ENCODE peak calls at places on chromosomes 16 and 17, in six cellular contexts. Q is mammary epithelial cell, U is H1, X is endodermal cell, W is SK-N-SH, O is MM.1S. G is an unnamed sample.

GRCh38 chr17:16352303-16352837 is 899 bp downstream of the CENPV start:
- DNase-seq in Q (peak; percentile 19), U (no peak), X (peak; percentile 85), W (peak; percentile 79), O (no peak), G (peak; percentile 73)

GRCh38 chr17:79461041-79461440 is 149.8 kb downstream of the RBFOX3 start:
- DNase-seq in Q (peak; percentile 14), U (no peak), X (no peak), W (no peak), O (no peak), G (no peak)

GRCh38 chr17:55366020-55366481 is 55.6 kb downstream of the MMD start:
- DNase-seq in Q (no peak), U (no peak), X (no peak), W (peak; percentile 60), O (no peak), G (no peak)

GRCh38 chr16:66266436-66267286 is 99.8 kb upstream of the CDH5 start:
- DNase-seq in Q (no peak), U (no peak), X (peak; percentile 40), W (peak; percentile 87), O (no peak), G (no peak)

GRCh38 chr16:87603684-87604571 is 1.6 kb downstream of the JPH3 start:
- DNase-seq in Q (no peak), U (no peak), X (peak; percentile 72), W (peak; percentile 77), O (no peak), G (no peak)

GRCh38 chr16:9738690-9739089 is 443.5 kb downstream of the GRIN2A start:
- DNase-seq in Q (no peak), U (no peak), X (no peak), W (no peak), O (no peak), G (no peak)

GRCh38 chr17:64332502-64332901 is 58.2 kb downstream of the PECAM1 start:
- DNase-seq in Q (no peak), U (no peak), X (no peak), W (no peak), O (no peak), G (no peak)

GRCh38 chr17:75738218-75738802 is 17.1 kb downstream of the ITGB4 start:
- DNase-seq in Q (no peak), U (no peak), X (peak; percentile 43), W (no peak), O (no peak), G (no peak)

GRCh38 chr16:56357291-56357764 is 68.0 kb downstream of the AMFR start:
- DNase-seq in Q (peak; percentile 21), U (no peak), X (peak; percentile 66), W (peak; percentile 23), O (no peak), G (no peak)

GRCh38 chr16:62077998-62078397 is 41.8 kb upstream of the CDH8 start:
- DNase-seq in Q (no peak), U (peak; percentile 49), X (peak; percentile 91), W (peak; percentile 11), O (peak; percentile 10), G (no peak)

GRCh38 chr16:70681382-70682238 is 4.2 kb downstream of the MTSS2 start:
- DNase-seq in Q (no peak), U (no peak), X (no peak), W (peak; percentile 51), O (no peak), G (no peak)
- H3K4me3 ChIP-seq in Q (peak overlapping the region; percentile 30), U (no peak overlapping the region), X (no peak overlapping the region), W (no peak overlapping the region), O (no peak overlapping the region), G (no peak overlapping the region)

GRCh38 chr17:68329331-68329730 is 38.0 kb downstream of the ARSG start:
- DNase-seq in Q (no peak), U (no peak), X (no peak), W (no peak), O (no peak), G (no peak)

GRCh38 chr17:68328676-68329075 is 37.4 kb downstream of the ARSG start:
- DNase-seq in Q (peak; percentile 82), U (no peak), X (no peak), W (no peak), O (no peak), G (no peak)

GRCh38 chr17:68325961-68326360 is 34.7 kb downstream of the ARSG start:
- DNase-seq in Q (no peak), U (no peak), X (no peak), W (no peak), O (no peak), G (no peak)

GRCh38 chr17:68326681-68327080 is 35.4 kb downstream of the ARSG start:
- DNase-seq in Q (peak; percentile 42), U (no peak), X (no peak), W (no peak), O (no peak), G (no peak)

DNA sequence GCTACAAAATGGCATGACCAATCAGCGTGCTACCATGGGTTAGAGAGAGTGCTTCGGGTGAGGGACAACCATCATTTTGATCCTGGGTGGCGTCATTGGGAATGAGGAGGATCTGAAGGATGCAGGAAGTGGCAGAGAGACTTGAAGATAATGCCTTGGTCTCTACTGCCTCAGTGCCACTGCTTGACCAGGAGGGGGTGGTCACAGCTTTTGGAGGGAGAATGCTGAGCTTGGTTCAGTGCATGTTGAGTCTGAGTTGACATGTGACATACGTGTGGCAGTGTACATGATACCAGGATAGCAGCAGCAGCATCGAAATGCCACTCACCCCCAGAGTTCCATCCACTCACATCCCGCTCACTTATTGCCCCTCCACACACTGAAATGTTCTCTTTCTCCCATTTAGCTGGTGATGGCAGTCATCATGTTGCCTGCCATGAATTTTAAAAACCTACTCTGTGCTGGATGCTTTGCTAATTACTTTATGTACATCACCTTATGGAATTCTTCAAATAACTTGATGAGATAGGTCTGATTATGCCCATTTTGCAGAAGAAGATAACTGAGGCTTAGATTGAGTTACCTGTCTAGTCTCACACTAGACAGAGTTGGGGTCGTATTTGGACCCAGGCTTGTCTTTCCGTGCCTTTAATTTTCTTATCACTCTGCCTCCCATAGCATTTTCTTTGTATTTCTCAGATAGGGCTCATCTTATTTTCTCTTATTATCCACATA is 36.7 kb downstream of the ARSG start:
- DNase-seq in Q (no peak), U (no peak), X (no peak), W (no peak), O (no peak), G (no peak)
- TF ChIP-seq CTCF in Q (no peak), U (peak; percentile 65), X (peak; percentile 46), W (no peak), O (no peak), G (no peak)

GRCh38 chr17:41549596-41550039 is 21.5 kb upstream of the KRT19 start:
- DNase-seq in Q (no peak), U (no peak), X (peak; percentile 63), W (no peak), O (no peak), G (peak; percentile 78)

GRCh38 chr17:41547378-41547841 is 19.3 kb upstream of the KRT19 start:
- DNase-seq in Q (no peak), U (no peak), X (peak; percentile 70), W (no peak), O (no peak), G (no peak)

GRCh38 chr17:41546819-41547218 is 18.7 kb upstream of the KRT19 start:
- DNase-seq in Q (no peak), U (no peak), X (no peak), W (no peak), O (no peak), G (no peak)

GRCh38 chr17:41548844-41549595 is 20.9 kb upstream of the KRT19 start:
- DNase-seq in Q (peak; percentile 91), U (peak; percentile 80), X (peak; percentile 98), W (peak; percentile 92), O (peak; percentile 88), G (peak; percentile 93)

DNA sequence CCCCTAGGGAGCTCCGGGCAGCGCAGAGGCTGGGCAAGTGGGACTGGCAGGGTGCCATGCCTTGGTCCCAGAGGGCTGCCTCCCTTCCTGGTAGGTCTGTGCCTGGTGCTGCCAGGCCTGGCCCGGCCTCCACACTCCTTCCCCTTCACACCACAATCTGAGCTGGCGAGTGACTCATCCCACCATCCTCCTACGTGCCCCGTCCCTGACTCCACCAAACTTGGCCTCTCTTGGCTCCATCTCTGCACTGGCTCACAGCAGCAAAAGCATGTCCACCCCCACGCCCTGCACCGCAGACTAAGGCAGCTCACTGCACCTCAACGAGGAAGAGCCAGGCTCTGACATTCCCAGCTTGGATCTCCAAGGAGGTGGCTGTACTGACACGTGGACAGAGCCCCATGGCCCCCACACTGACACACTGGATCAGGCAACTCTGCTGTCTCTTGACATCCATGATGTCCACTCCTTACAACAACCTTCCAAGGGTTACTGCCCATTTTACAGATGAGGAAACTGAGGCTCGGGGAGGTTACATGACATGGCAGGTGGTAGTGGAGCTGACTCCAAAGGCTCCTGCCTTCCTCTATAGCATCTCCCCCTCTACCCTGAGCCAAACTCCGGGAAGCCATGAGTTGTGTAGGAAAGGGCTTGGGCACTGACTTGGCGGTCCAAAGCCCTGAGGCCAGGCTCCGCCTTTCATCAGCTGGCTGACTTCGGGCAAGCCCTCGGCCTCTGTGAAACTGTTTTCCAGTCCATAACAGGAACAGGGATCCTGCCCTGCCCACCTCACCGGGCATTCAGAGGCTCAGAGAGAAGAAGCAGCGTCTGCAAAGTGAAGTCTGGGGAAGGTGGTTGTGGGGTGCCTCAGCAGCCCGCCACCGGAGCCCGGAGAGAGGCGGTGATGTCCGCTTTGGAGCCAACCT is 20.1 kb upstream of the KRT19 start:
- DNase-seq in Q (peak; percentile 99), U (no peak), X (peak; percentile 64), W (peak; percentile 67), O (no peak), G (peak; percentile 75)
- H3K9ac ChIP-seq in Q (peak overlapping the region; percentile 74), U (no peak overlapping the region), X (no peak overlapping the region), W (peak overlapping the region; percentile 62), O (no peak overlapping the region), G (peak overlapping the region; percentile 83)

GRCh38 chr17:78039581-78039980 is 81.1 kb downstream of the TNRC6C start:
- DNase-seq in Q (no peak), U (no peak), X (no peak), W (peak; percentile 53), O (no peak), G (no peak)

GRCh38 chr17:78042542-78042941 is 84.0 kb downstream of the TNRC6C start:
- DNase-seq in Q (no peak), U (no peak), X (no peak), W (no peak), O (no peak), G (no peak)

GRCh38 chr17:78043031-78043430 is 84.5 kb downstream of the TNRC6C start:
- DNase-seq in Q (no peak), U (no peak), X (no peak), W (no peak), O (no peak), G (no peak)

GRCh38 chr17:78040561-78041400 is 82.3 kb downstream of the TNRC6C start:
- DNase-seq in Q (peak; percentile 67), U (no peak), X (peak; percentile 75), W (peak; percentile 95), O (no peak), G (peak; percentile 31)

DNA sequence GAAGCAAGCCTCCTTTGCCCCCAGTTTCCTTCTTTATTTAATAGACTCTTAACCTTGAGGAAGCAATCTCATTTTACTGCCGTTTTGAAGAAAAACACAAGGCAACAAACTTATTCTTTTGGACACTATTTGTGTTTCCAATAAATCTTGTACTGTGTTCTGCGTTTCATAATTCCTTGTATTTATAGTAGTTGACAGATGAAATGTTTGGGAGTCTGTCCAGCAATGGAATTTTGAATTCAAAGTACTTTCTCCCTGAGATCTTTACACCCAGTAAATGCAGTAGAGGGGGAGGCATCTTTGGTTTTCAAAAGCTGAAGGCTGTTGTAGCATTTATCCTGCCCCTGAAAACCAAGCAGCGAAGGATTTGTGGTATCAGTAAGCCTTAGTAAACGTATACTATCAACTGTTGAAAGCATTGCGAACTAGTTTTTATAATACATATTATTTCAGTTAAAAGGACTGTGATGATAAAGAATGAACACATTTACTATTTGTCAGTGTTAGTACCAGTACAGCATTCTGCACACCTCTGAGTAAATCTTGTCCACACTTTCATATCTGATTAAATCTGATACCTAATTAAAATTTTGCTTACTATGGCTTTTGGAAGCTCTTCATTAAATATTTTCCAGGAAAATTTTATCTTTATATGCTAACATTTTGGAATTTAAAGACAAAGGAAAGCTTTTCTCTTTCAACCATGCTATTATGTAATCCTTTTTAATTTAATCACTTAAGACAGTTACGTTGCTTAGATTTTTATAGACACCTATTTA is 83.1 kb downstream of the TNRC6C start:
- DNase-seq in Q (no peak), U (no peak), X (no peak), W (peak; percentile 52), O (no peak), G (no peak)
- H3K4me3 ChIP-seq in Q (peak overlapping the region; percentile 55), U (no peak overlapping the region), X (no peak overlapping the region), W (peak overlapping the region; percentile 75), O (no peak overlapping the region), G (peak overlapping the region; percentile 43)